ENCODE peak calls at places on chromosome 22, in ten cellular contexts. One of them, this sample, is unnamed.
A peak's percentile ranks its signal among the peaks of the same experiment; 100 is the strongest.

GRCh38 chr22:50027639-50028537 is 15.3 kb upstream of the IL17REL start:
- DNase-seq in NT2/D1: no peak
- DNase-seq in heart right ventricle: no peak
- DNase-seq in esophagus squamous epithelium: no peak
- DNase-seq in psoas muscle: no peak
- DNase-seq in PC-3: peak; percentile 73
- DNase-seq in NB4: peak; percentile 30
- DNase-seq in PC-9: peak; percentile 86
- DNase-seq in tibial artery: peak; percentile 60
- DNase-seq in tibial nerve: no peak
- DNase-seq in this sample: no peak

GRCh38 chr22:20551805-20552449 is 44.5 kb downstream of the MED15 start:
- DNase-seq in NT2/D1: no peak
- DNase-seq in heart right ventricle: peak; percentile 52
- DNase-seq in esophagus squamous epithelium: no peak
- DNase-seq in psoas muscle: peak; percentile 76
- DNase-seq in PC-3: no peak
- DNase-seq in NB4: no peak
- DNase-seq in PC-9: no peak
- DNase-seq in tibial artery: peak; percentile 85
- DNase-seq in tibial nerve: no peak
- DNase-seq in this sample: no peak

GRCh38 chr22:49087163-49087562 is 740.5 kb downstream of the BRD1 start:
- DNase-seq in NT2/D1: no peak
- DNase-seq in heart right ventricle: no peak
- DNase-seq in esophagus squamous epithelium: no peak
- DNase-seq in psoas muscle: no peak
- DNase-seq in PC-3: no peak
- DNase-seq in NB4: no peak
- DNase-seq in PC-9: no peak
- DNase-seq in tibial artery: no peak
- DNase-seq in tibial nerve: no peak
- DNase-seq in this sample: no peak

GRCh38 chr22:45891996-45892621 is 84.9 kb downstream of the WNT7B start:
- DNase-seq in NT2/D1: no peak
- DNase-seq in heart right ventricle: peak; percentile 8
- DNase-seq in esophagus squamous epithelium: no peak
- DNase-seq in psoas muscle: peak; percentile 9
- DNase-seq in PC-3: no peak
- DNase-seq in NB4: peak; percentile 81
- DNase-seq in PC-9: no peak
- DNase-seq in tibial artery: no peak
- DNase-seq in tibial nerve: no peak
- DNase-seq in this sample: no peak

GRCh38 chr22:45344339-45344738 is 34.6 kb downstream of the FAM118A start:
- DNase-seq in NT2/D1: no peak
- DNase-seq in heart right ventricle: no peak
- DNase-seq in esophagus squamous epithelium: no peak
- DNase-seq in psoas muscle: no peak
- DNase-seq in PC-3: no peak
- DNase-seq in NB4: no peak
- DNase-seq in PC-9: no peak
- DNase-seq in tibial artery: no peak
- DNase-seq in tibial nerve: no peak
- DNase-seq in this sample: no peak

GRCh38 chr22:20435436-20436308 is 2.0 kb downstream of the SCARF2 start:
- DNase-seq in NT2/D1: no peak
- DNase-seq in heart right ventricle: no peak
- DNase-seq in esophagus squamous epithelium: no peak
- DNase-seq in psoas muscle: no peak
- DNase-seq in PC-3: no peak
- DNase-seq in NB4: no peak
- DNase-seq in PC-9: no peak
- DNase-seq in tibial artery: peak; percentile 56
- DNase-seq in tibial nerve: no peak
- DNase-seq in this sample: no peak

GRCh38 chr22:49815641-49816071 is 12.0 kb downstream of the BRD1 start:
- DNase-seq in NT2/D1: no peak
- DNase-seq in heart right ventricle: no peak
- DNase-seq in esophagus squamous epithelium: no peak
- DNase-seq in psoas muscle: no peak
- DNase-seq in PC-3: peak; percentile 70
- DNase-seq in NB4: no peak
- DNase-seq in PC-9: peak; percentile 86
- DNase-seq in tibial artery: no peak
- DNase-seq in tibial nerve: no peak
- DNase-seq in this sample: peak; percentile 14

GRCh38 chr22:21033895-21034294 is 1.5 kb upstream of the SLC7A4 start:
- DNase-seq in NT2/D1: no peak
- DNase-seq in heart right ventricle: no peak
- DNase-seq in esophagus squamous epithelium: no peak
- DNase-seq in psoas muscle: no peak
- DNase-seq in PC-3: no peak
- DNase-seq in NB4: no peak
- DNase-seq in PC-9: no peak
- DNase-seq in tibial artery: no peak
- DNase-seq in tibial nerve: no peak
- DNase-seq in this sample: peak; percentile 41

GRCh38 chr22:38271101-38271500 is 1.7 kb downstream of the TMEM184B start:
- DNase-seq in NT2/D1: no peak
- DNase-seq in heart right ventricle: no peak
- DNase-seq in esophagus squamous epithelium: no peak
- DNase-seq in psoas muscle: no peak
- DNase-seq in PC-3: no peak
- DNase-seq in NB4: no peak
- DNase-seq in PC-9: no peak
- DNase-seq in tibial artery: no peak
- DNase-seq in tibial nerve: no peak
- DNase-seq in this sample: no peak
- H3K4me3 ChIP-seq in NT2/D1: no peak overlapping the region
- H3K4me3 ChIP-seq in heart right ventricle: no peak overlapping the region
- H3K4me3 ChIP-seq in esophagus squamous epithelium: no peak overlapping the region
- H3K4me3 ChIP-seq in psoas muscle: peak overlapping the region; percentile 90
- H3K4me3 ChIP-seq in PC-3: peak overlapping the region; percentile 93
- H3K4me3 ChIP-seq in NB4: no peak overlapping the region
- H3K4me3 ChIP-seq in PC-9: peak overlapping the region; percentile 90
- H3K4me3 ChIP-seq in tibial artery: peak overlapping the region; percentile 97
- H3K4me3 ChIP-seq in tibial nerve: peak overlapping the region; percentile 95
- H3K4me3 ChIP-seq in this sample: no peak overlapping the region

GRCh38 chr22:23831781-23832180 is 7.0 kb downstream of the DERL3 start:
- DNase-seq in NT2/D1: no peak
- DNase-seq in heart right ventricle: no peak
- DNase-seq in esophagus squamous epithelium: no peak
- DNase-seq in psoas muscle: no peak
- DNase-seq in PC-3: no peak
- DNase-seq in NB4: no peak
- DNase-seq in PC-9: no peak
- DNase-seq in tibial artery: peak; percentile 48
- DNase-seq in tibial nerve: no peak
- DNase-seq in this sample: no peak

GRCh38 chr22:23833911-23834317 is 4.9 kb downstream of the DERL3 start:
- DNase-seq in NT2/D1: no peak
- DNase-seq in heart right ventricle: peak; percentile 62
- DNase-seq in esophagus squamous epithelium: no peak
- DNase-seq in psoas muscle: no peak
- DNase-seq in PC-3: no peak
- DNase-seq in NB4: no peak
- DNase-seq in PC-9: no peak
- DNase-seq in tibial artery: peak; percentile 57
- DNase-seq in tibial nerve: no peak
- DNase-seq in this sample: no peak

GRCh38 chr22:23831261-23831660 is 7.5 kb downstream of the DERL3 start:
- DNase-seq in NT2/D1: no peak
- DNase-seq in heart right ventricle: no peak
- DNase-seq in esophagus squamous epithelium: no peak
- DNase-seq in psoas muscle: no peak
- DNase-seq in PC-3: no peak
- DNase-seq in NB4: no peak
- DNase-seq in PC-9: no peak
- DNase-seq in tibial artery: peak; percentile 45
- DNase-seq in tibial nerve: no peak
- DNase-seq in this sample: no peak

GRCh38 chr22:23833017-23833795 is 5.6 kb downstream of the DERL3 start:
- DNase-seq in NT2/D1: no peak
- DNase-seq in heart right ventricle: no peak
- DNase-seq in esophagus squamous epithelium: no peak
- DNase-seq in psoas muscle: no peak
- DNase-seq in PC-3: no peak
- DNase-seq in NB4: no peak
- DNase-seq in PC-9: no peak
- DNase-seq in tibial artery: peak; percentile 56
- DNase-seq in tibial nerve: no peak
- DNase-seq in this sample: no peak

DNA sequence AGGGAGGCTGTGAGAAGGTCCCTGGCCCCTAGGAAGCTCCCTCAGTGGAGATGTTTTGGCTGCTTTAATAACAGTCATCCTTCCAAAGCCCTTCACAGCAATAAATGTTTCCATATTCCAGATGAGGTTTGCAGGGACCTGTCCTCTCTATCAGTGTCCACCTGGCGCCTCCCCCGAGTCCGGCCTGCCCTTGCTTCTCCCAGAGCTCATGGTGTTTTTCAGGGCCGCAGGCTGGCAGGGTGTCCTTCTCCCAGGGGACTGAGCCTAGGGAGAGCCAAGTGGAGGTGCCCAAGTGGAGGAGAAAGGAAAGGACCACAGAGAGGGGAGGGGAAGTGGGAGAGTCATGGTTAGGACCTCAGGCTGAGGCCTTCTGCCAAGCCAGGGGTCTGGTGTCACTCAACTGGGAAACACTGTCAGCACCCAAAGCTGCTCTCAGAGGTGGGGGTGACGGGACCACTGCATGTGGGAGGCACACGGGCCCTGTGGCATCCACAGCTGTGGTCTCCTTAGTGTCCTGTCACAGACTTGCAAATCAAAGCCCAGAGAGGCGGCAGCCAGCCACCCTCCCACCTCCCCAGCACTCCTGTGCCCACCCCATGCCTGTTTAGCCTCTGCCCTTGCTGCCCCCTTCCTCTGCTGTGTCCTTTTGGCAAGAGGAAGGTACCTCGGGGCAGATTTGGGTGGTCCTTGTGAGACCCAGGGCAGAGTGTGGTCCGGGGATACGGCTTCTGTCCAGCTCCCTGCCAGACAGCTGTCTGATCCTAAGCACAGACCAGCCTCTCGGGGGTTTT is 6.4 kb downstream of the DERL3 start:
- DNase-seq in NT2/D1: no peak
- DNase-seq in heart right ventricle: no peak
- DNase-seq in esophagus squamous epithelium: no peak
- DNase-seq in psoas muscle: no peak
- DNase-seq in PC-3: no peak
- DNase-seq in NB4: no peak
- DNase-seq in PC-9: no peak
- DNase-seq in tibial artery: peak; percentile 54
- DNase-seq in tibial nerve: no peak
- DNase-seq in this sample: no peak
- H3K4me3 ChIP-seq in NT2/D1: no peak overlapping the region
- H3K4me3 ChIP-seq in heart right ventricle: no peak overlapping the region
- H3K4me3 ChIP-seq in esophagus squamous epithelium: no peak overlapping the region
- H3K4me3 ChIP-seq in psoas muscle: no peak overlapping the region
- H3K4me3 ChIP-seq in PC-3: no peak overlapping the region
- H3K4me3 ChIP-seq in NB4: no peak overlapping the region
- H3K4me3 ChIP-seq in PC-9: no peak overlapping the region
- H3K4me3 ChIP-seq in tibial artery: no peak overlapping the region
- H3K4me3 ChIP-seq in tibial nerve: no peak overlapping the region
- H3K4me3 ChIP-seq in this sample: no peak overlapping the region

GRCh38 chr22:17631076-17631565 is 2.6 kb upstream of the ATP6V1E1 start:
- DNase-seq in NT2/D1: no peak
- DNase-seq in heart right ventricle: no peak
- DNase-seq in esophagus squamous epithelium: no peak
- DNase-seq in psoas muscle: no peak
- DNase-seq in PC-3: no peak
- DNase-seq in NB4: no peak
- DNase-seq in PC-9: no peak
- DNase-seq in tibial artery: no peak
- DNase-seq in tibial nerve: no peak
- DNase-seq in this sample: no peak

GRCh38 chr22:17633998-17634323 is 4.6 kb upstream of the BCL2L13 start:
- DNase-seq in NT2/D1: no peak
- DNase-seq in heart right ventricle: no peak
- DNase-seq in esophagus squamous epithelium: no peak
- DNase-seq in psoas muscle: no peak
- DNase-seq in PC-3: no peak
- DNase-seq in NB4: no peak
- DNase-seq in PC-9: no peak
- DNase-seq in tibial artery: no peak
- DNase-seq in tibial nerve: no peak
- DNase-seq in this sample: no peak

GRCh38 chr22:17629646-17630045 is 1.1 kb upstream of the ATP6V1E1 start:
- DNase-seq in NT2/D1: no peak
- DNase-seq in heart right ventricle: no peak
- DNase-seq in esophagus squamous epithelium: no peak
- DNase-seq in psoas muscle: no peak
- DNase-seq in PC-3: no peak
- DNase-seq in NB4: peak; percentile 11
- DNase-seq in PC-9: no peak
- DNase-seq in tibial artery: no peak
- DNase-seq in tibial nerve: no peak
- DNase-seq in this sample: no peak

GRCh38 chr22:17634696-17635095 is 3.9 kb upstream of the BCL2L13 start:
- DNase-seq in NT2/D1: no peak
- DNase-seq in heart right ventricle: no peak
- DNase-seq in esophagus squamous epithelium: no peak
- DNase-seq in psoas muscle: no peak
- DNase-seq in PC-3: no peak
- DNase-seq in NB4: no peak
- DNase-seq in PC-9: no peak
- DNase-seq in tibial artery: no peak
- DNase-seq in tibial nerve: no peak
- DNase-seq in this sample: no peak

GRCh38 chr22:17633217-17633997 is 4.9 kb upstream of the ATP6V1E1 start:
- DNase-seq in NT2/D1: no peak
- DNase-seq in heart right ventricle: no peak
- DNase-seq in esophagus squamous epithelium: no peak
- DNase-seq in psoas muscle: no peak
- DNase-seq in PC-3: peak; percentile 95
- DNase-seq in NB4: no peak
- DNase-seq in PC-9: peak; percentile 56
- DNase-seq in tibial artery: no peak
- DNase-seq in tibial nerve: no peak
- DNase-seq in this sample: no peak
- H3K4me3 ChIP-seq in NT2/D1: no peak overlapping the region
- H3K4me3 ChIP-seq in heart right ventricle: no peak overlapping the region
- H3K4me3 ChIP-seq in esophagus squamous epithelium: no peak overlapping the region
- H3K4me3 ChIP-seq in psoas muscle: no peak overlapping the region
- H3K4me3 ChIP-seq in PC-3: peak overlapping the region; percentile 52
- H3K4me3 ChIP-seq in NB4: no peak overlapping the region
- H3K4me3 ChIP-seq in PC-9: peak overlapping the region; percentile 44
- H3K4me3 ChIP-seq in tibial artery: no peak overlapping the region
- H3K4me3 ChIP-seq in tibial nerve: no peak overlapping the region
- H3K4me3 ChIP-seq in this sample: no peak overlapping the region

GRCh38 chr22:29251265-29251664 is 16.5 kb downstream of the RHBDD3 start:
- DNase-seq in NT2/D1: no peak
- DNase-seq in heart right ventricle: no peak
- DNase-seq in esophagus squamous epithelium: no peak
- DNase-seq in psoas muscle: no peak
- DNase-seq in PC-3: no peak
- DNase-seq in NB4: no peak
- DNase-seq in PC-9: no peak
- DNase-seq in tibial artery: peak; percentile 19
- DNase-seq in tibial nerve: no peak
- DNase-seq in this sample: no peak

GRCh38 chr22:29255064-29255621 is 12.6 kb downstream of the RHBDD3 start:
- DNase-seq in NT2/D1: no peak
- DNase-seq in heart right ventricle: no peak
- DNase-seq in esophagus squamous epithelium: no peak
- DNase-seq in psoas muscle: no peak
- DNase-seq in PC-3: no peak
- DNase-seq in NB4: no peak
- DNase-seq in PC-9: no peak
- DNase-seq in tibial artery: peak; percentile 29
- DNase-seq in tibial nerve: no peak
- DNase-seq in this sample: no peak

GRCh38 chr22:29253561-29254282 is 14.1 kb downstream of the RHBDD3 start:
- DNase-seq in NT2/D1: no peak
- DNase-seq in heart right ventricle: no peak
- DNase-seq in esophagus squamous epithelium: no peak
- DNase-seq in psoas muscle: no peak
- DNase-seq in PC-3: no peak
- DNase-seq in NB4: no peak
- DNase-seq in PC-9: no peak
- DNase-seq in tibial artery: peak; percentile 60
- DNase-seq in tibial nerve: no peak
- DNase-seq in this sample: no peak

GRCh38 chr22:29254283-29254653 is 13.5 kb downstream of the RHBDD3 start:
- DNase-seq in NT2/D1: no peak
- DNase-seq in heart right ventricle: no peak
- DNase-seq in esophagus squamous epithelium: no peak
- DNase-seq in psoas muscle: no peak
- DNase-seq in PC-3: no peak
- DNase-seq in NB4: no peak
- DNase-seq in PC-9: no peak
- DNase-seq in tibial artery: peak; percentile 32
- DNase-seq in tibial nerve: no peak
- DNase-seq in this sample: no peak

GRCh38 chr22:29251981-29252978 is 15.5 kb downstream of the RHBDD3 start:
- DNase-seq in NT2/D1: no peak
- DNase-seq in heart right ventricle: no peak
- DNase-seq in esophagus squamous epithelium: no peak
- DNase-seq in psoas muscle: no peak
- DNase-seq in PC-3: no peak
- DNase-seq in NB4: no peak
- DNase-seq in PC-9: no peak
- DNase-seq in tibial artery: peak; percentile 48
- DNase-seq in tibial nerve: no peak
- DNase-seq in this sample: no peak
- H3K4me3 ChIP-seq in NT2/D1: no peak overlapping the region
- H3K4me3 ChIP-seq in heart right ventricle: no peak overlapping the region
- H3K4me3 ChIP-seq in esophagus squamous epithelium: no peak overlapping the region
- H3K4me3 ChIP-seq in psoas muscle: no peak overlapping the region
- H3K4me3 ChIP-seq in PC-3: no peak overlapping the region
- H3K4me3 ChIP-seq in NB4: no peak overlapping the region
- H3K4me3 ChIP-seq in PC-9: no peak overlapping the region
- H3K4me3 ChIP-seq in tibial artery: no peak overlapping the region
- H3K4me3 ChIP-seq in tibial nerve: no peak overlapping the region
- H3K4me3 ChIP-seq in this sample: no peak overlapping the region